ENCODE peak calls at places on chromosomes 16 and 17, in six cellular contexts. One of them, this sample, is unnamed.

GRCh38 chr16:89828199-89828869 is at the start of gene SPIRE2:
- DNase-seq in RWPE1: peak
- DNase-seq in anterior cingulate cortex: peak
- DNase-seq in IMR-90: peak
- DNase-seq in HuH-7: peak
- DNase-seq in activated T-cell treated with anti-CD3 and anti-CD28 coated beads, Interleukin-2, amount 50 U/mL, for 1 hour: peak
- DNase-seq in this sample: no peak

GRCh38 chr17:74842599-74843351 is 16.9 kb downstream of the GRIN2C start:
- DNase-seq in RWPE1: peak
- DNase-seq in anterior cingulate cortex: peak
- DNase-seq in IMR-90: peak
- DNase-seq in HuH-7: peak
- DNase-seq in activated T-cell treated with anti-CD3 and anti-CD28 coated beads, Interleukin-2, amount 50 U/mL, for 1 hour: no peak
- DNase-seq in this sample: no peak

GRCh38 chr16:11742041-11742535 is 569 bp downstream of the TXNDC11 start:
- DNase-seq in RWPE1: peak
- DNase-seq in anterior cingulate cortex: peak
- DNase-seq in IMR-90: no peak
- DNase-seq in HuH-7: peak
- DNase-seq in activated T-cell treated with anti-CD3 and anti-CD28 coated beads, Interleukin-2, amount 50 U/mL, for 1 hour: no peak
- DNase-seq in this sample: no peak

GRCh38 chr17:39243155-39243554 is 17.4 kb upstream of the STAC2 start:
- DNase-seq in RWPE1: no peak
- DNase-seq in anterior cingulate cortex: no peak
- DNase-seq in IMR-90: no peak
- DNase-seq in HuH-7: no peak
- DNase-seq in activated T-cell treated with anti-CD3 and anti-CD28 coated beads, Interleukin-2, amount 50 U/mL, for 1 hour: no peak
- DNase-seq in this sample: no peak

GRCh38 chr17:1229354-1229890 is 40.8 kb upstream of the BHLHA9 start:
- DNase-seq in RWPE1: no peak
- DNase-seq in anterior cingulate cortex: peak
- DNase-seq in IMR-90: no peak
- DNase-seq in HuH-7: no peak
- DNase-seq in activated T-cell treated with anti-CD3 and anti-CD28 coated beads, Interleukin-2, amount 50 U/mL, for 1 hour: peak
- DNase-seq in this sample: no peak

GRCh38 chr17:58081641-58082340 is 1.4 kb upstream of the DYNLL2 start:
- DNase-seq in RWPE1: no peak
- DNase-seq in anterior cingulate cortex: no peak
- DNase-seq in IMR-90: no peak
- DNase-seq in HuH-7: no peak
- DNase-seq in activated T-cell treated with anti-CD3 and anti-CD28 coated beads, Interleukin-2, amount 50 U/mL, for 1 hour: no peak
- DNase-seq in this sample: no peak

GRCh38 chr16:8087597-8088279 is 502.6 kb downstream of the TMEM114 start:
- DNase-seq in RWPE1: no peak
- DNase-seq in anterior cingulate cortex: no peak
- DNase-seq in IMR-90: no peak
- DNase-seq in HuH-7: no peak
- DNase-seq in activated T-cell treated with anti-CD3 and anti-CD28 coated beads, Interleukin-2, amount 50 U/mL, for 1 hour: no peak
- DNase-seq in this sample: no peak

GRCh38 chr17:61073799-61074513 is 325.7 kb upstream of the TBX2 start:
- DNase-seq in RWPE1: no peak
- DNase-seq in anterior cingulate cortex: no peak
- DNase-seq in IMR-90: no peak
- DNase-seq in HuH-7: no peak
- DNase-seq in activated T-cell treated with anti-CD3 and anti-CD28 coated beads, Interleukin-2, amount 50 U/mL, for 1 hour: no peak
- DNase-seq in this sample: no peak

GRCh38 chr17:36674278-36674650 is 72.9 kb downstream of the MRM1 start:
- DNase-seq in RWPE1: no peak
- DNase-seq in anterior cingulate cortex: no peak
- DNase-seq in IMR-90: no peak
- DNase-seq in HuH-7: no peak
- DNase-seq in activated T-cell treated with anti-CD3 and anti-CD28 coated beads, Interleukin-2, amount 50 U/mL, for 1 hour: peak
- DNase-seq in this sample: no peak

GRCh38 chr16:19520861-19521331 is 1.0 kb downstream of the GDE1 start:
- DNase-seq in RWPE1: no peak
- DNase-seq in anterior cingulate cortex: no peak
- DNase-seq in IMR-90: peak
- DNase-seq in HuH-7: no peak
- DNase-seq in activated T-cell treated with anti-CD3 and anti-CD28 coated beads, Interleukin-2, amount 50 U/mL, for 1 hour: no peak
- DNase-seq in this sample: no peak

GRCh38 chr16:72455743-72456659 is 284.0 kb upstream of the PMFBP1 start:
- DNase-seq in RWPE1: no peak
- DNase-seq in anterior cingulate cortex: no peak
- DNase-seq in IMR-90: no peak
- DNase-seq in HuH-7: no peak
- DNase-seq in activated T-cell treated with anti-CD3 and anti-CD28 coated beads, Interleukin-2, amount 50 U/mL, for 1 hour: no peak
- DNase-seq in this sample: no peak

GRCh38 chr17:31560836-31561235 is 169.4 kb downstream of the RAB11FIP4 start:
- DNase-seq in RWPE1: peak
- DNase-seq in anterior cingulate cortex: no peak
- DNase-seq in IMR-90: no peak
- DNase-seq in HuH-7: peak
- DNase-seq in activated T-cell treated with anti-CD3 and anti-CD28 coated beads, Interleukin-2, amount 50 U/mL, for 1 hour: no peak
- DNase-seq in this sample: no peak

GRCh38 chr17:48604770-48605329 is at the start of gene HOXB6:
- DNase-seq in RWPE1: no peak
- DNase-seq in anterior cingulate cortex: no peak
- DNase-seq in IMR-90: no peak
- DNase-seq in HuH-7: no peak
- DNase-seq in activated T-cell treated with anti-CD3 and anti-CD28 coated beads, Interleukin-2, amount 50 U/mL, for 1 hour: no peak
- DNase-seq in this sample: no peak

GRCh38 chr16:56970934-56971767 is 9.4 kb downstream of the CETP start:
- DNase-seq in RWPE1: no peak
- DNase-seq in anterior cingulate cortex: no peak
- DNase-seq in IMR-90: peak
- DNase-seq in HuH-7: no peak
- DNase-seq in activated T-cell treated with anti-CD3 and anti-CD28 coated beads, Interleukin-2, amount 50 U/mL, for 1 hour: no peak
- DNase-seq in this sample: no peak

GRCh38 chr17:10789694-10790271 is 14.1 kb downstream of the TMEM238L start:
- DNase-seq in RWPE1: no peak
- DNase-seq in anterior cingulate cortex: no peak
- DNase-seq in IMR-90: no peak
- DNase-seq in HuH-7: no peak
- DNase-seq in activated T-cell treated with anti-CD3 and anti-CD28 coated beads, Interleukin-2, amount 50 U/mL, for 1 hour: no peak
- DNase-seq in this sample: no peak

GRCh38 chr17:4945176-4945943 is 3.0 kb downstream of the PFN1 start:
- DNase-seq in RWPE1: peak
- DNase-seq in anterior cingulate cortex: peak
- DNase-seq in IMR-90: peak
- DNase-seq in HuH-7: no peak
- DNase-seq in activated T-cell treated with anti-CD3 and anti-CD28 coated beads, Interleukin-2, amount 50 U/mL, for 1 hour: peak
- DNase-seq in this sample: no peak

GRCh38 chr16:85675528-85675927 is 13.2 kb downstream of the GINS2 start:
- DNase-seq in RWPE1: no peak
- DNase-seq in anterior cingulate cortex: no peak
- DNase-seq in IMR-90: peak
- DNase-seq in HuH-7: no peak
- DNase-seq in activated T-cell treated with anti-CD3 and anti-CD28 coated beads, Interleukin-2, amount 50 U/mL, for 1 hour: no peak
- DNase-seq in this sample: no peak

GRCh38 chr16:86232496-86232895 is 277.8 kb upstream of the FOXF1 start:
- DNase-seq in RWPE1: no peak
- DNase-seq in anterior cingulate cortex: no peak
- DNase-seq in IMR-90: no peak
- DNase-seq in HuH-7: no peak
- DNase-seq in activated T-cell treated with anti-CD3 and anti-CD28 coated beads, Interleukin-2, amount 50 U/mL, for 1 hour: no peak
- DNase-seq in this sample: no peak

GRCh38 chr17:67056746-67057490 is 12.6 kb downstream of the CACNG1 start:
- DNase-seq in RWPE1: no peak
- DNase-seq in anterior cingulate cortex: no peak
- DNase-seq in IMR-90: no peak
- DNase-seq in HuH-7: no peak
- DNase-seq in activated T-cell treated with anti-CD3 and anti-CD28 coated beads, Interleukin-2, amount 50 U/mL, for 1 hour: no peak
- DNase-seq in this sample: no peak

GRCh38 chr16:68539704-68540370 is 746 bp downstream of the ZFP90 start:
- DNase-seq in RWPE1: peak
- DNase-seq in anterior cingulate cortex: no peak
- DNase-seq in IMR-90: no peak
- DNase-seq in HuH-7: no peak
- DNase-seq in activated T-cell treated with anti-CD3 and anti-CD28 coated beads, Interleukin-2, amount 50 U/mL, for 1 hour: no peak
- DNase-seq in this sample: no peak

GRCh38 chr16:58286280-58286679 is 8.5 kb downstream of the PRSS54 start:
- DNase-seq in RWPE1: no peak
- DNase-seq in anterior cingulate cortex: no peak
- DNase-seq in IMR-90: no peak
- DNase-seq in HuH-7: no peak
- DNase-seq in activated T-cell treated with anti-CD3 and anti-CD28 coated beads, Interleukin-2, amount 50 U/mL, for 1 hour: no peak
- DNase-seq in this sample: no peak

GRCh38 chr17:4956493-4957061 is 5.7 kb downstream of the ENO3 start:
- DNase-seq in RWPE1: no peak
- DNase-seq in anterior cingulate cortex: no peak
- DNase-seq in IMR-90: no peak
- DNase-seq in HuH-7: no peak
- DNase-seq in activated T-cell treated with anti-CD3 and anti-CD28 coated beads, Interleukin-2, amount 50 U/mL, for 1 hour: peak
- DNase-seq in this sample: no peak

GRCh38 chr17:79947351-79948031 is 88.2 kb downstream of the TBC1D16 start:
- DNase-seq in RWPE1: peak
- DNase-seq in anterior cingulate cortex: no peak
- DNase-seq in IMR-90: peak
- DNase-seq in HuH-7: no peak
- DNase-seq in activated T-cell treated with anti-CD3 and anti-CD28 coated beads, Interleukin-2, amount 50 U/mL, for 1 hour: peak
- DNase-seq in this sample: no peak

GRCh38 chr17:43018008-43018853 is 4.0 kb downstream of the VAT1 start:
- DNase-seq in RWPE1: no peak
- DNase-seq in anterior cingulate cortex: peak
- DNase-seq in IMR-90: no peak
- DNase-seq in HuH-7: no peak
- DNase-seq in activated T-cell treated with anti-CD3 and anti-CD28 coated beads, Interleukin-2, amount 50 U/mL, for 1 hour: peak
- DNase-seq in this sample: no peak

GRCh38 chr16:85968041-85968920 is 69.3 kb downstream of the IRF8 start:
- DNase-seq in RWPE1: no peak
- DNase-seq in anterior cingulate cortex: no peak
- DNase-seq in IMR-90: no peak
- DNase-seq in HuH-7: no peak
- DNase-seq in activated T-cell treated with anti-CD3 and anti-CD28 coated beads, Interleukin-2, amount 50 U/mL, for 1 hour: no peak
- DNase-seq in this sample: no peak

This sample was measured in iPS DF 6.9.